ENCODE peak calls at places on chromosome 17, in six cellular contexts. One of them, this sample, is unnamed.

GRCh38 chr17:40516581-40517285 is 15.3 kb upstream of the TNS4 start:
- DNase-seq in AG10803: peak
- DNase-seq in heart left ventricle: peak
- DNase-seq in AG08395: peak
- DNase-seq in stimulated activated CD4-positive, alpha-beta T cell treated with anti-CD3 and anti-CD28 coated beads, Interleukin-2, amount 100 ng/mL, for 48 hours: peak
- DNase-seq in SW480: peak
- DNase-seq in this sample: peak

GRCh38 chr17:43381621-43382020 is 17.2 kb upstream of the ARL4D start:
- DNase-seq in AG10803: no peak
- DNase-seq in heart left ventricle: no peak
- DNase-seq in AG08395: no peak
- DNase-seq in stimulated activated CD4-positive, alpha-beta T cell treated with anti-CD3 and anti-CD28 coated beads, Interleukin-2, amount 100 ng/mL, for 48 hours: no peak
- DNase-seq in SW480: no peak
- DNase-seq in this sample: no peak

GRCh38 chr17:1872976-1873375 is 43.2 kb downstream of the RPA1 start:
- DNase-seq in AG10803: no peak
- DNase-seq in heart left ventricle: no peak
- DNase-seq in AG08395: no peak
- DNase-seq in stimulated activated CD4-positive, alpha-beta T cell treated with anti-CD3 and anti-CD28 coated beads, Interleukin-2, amount 100 ng/mL, for 48 hours: no peak
- DNase-seq in SW480: no peak
- DNase-seq in this sample: no peak

GRCh38 chr17:74123350-74123749 is 80.1 kb upstream of the RPL38 start:
- DNase-seq in AG10803: peak
- DNase-seq in heart left ventricle: no peak
- DNase-seq in AG08395: peak
- DNase-seq in stimulated activated CD4-positive, alpha-beta T cell treated with anti-CD3 and anti-CD28 coated beads, Interleukin-2, amount 100 ng/mL, for 48 hours: no peak
- DNase-seq in SW480: peak
- DNase-seq in this sample: no peak

GRCh38 chr17:62614142-62614541 is 13.3 kb upstream of the MRC2 start:
- DNase-seq in AG10803: peak
- DNase-seq in heart left ventricle: no peak
- DNase-seq in AG08395: peak
- DNase-seq in stimulated activated CD4-positive, alpha-beta T cell treated with anti-CD3 and anti-CD28 coated beads, Interleukin-2, amount 100 ng/mL, for 48 hours: no peak
- DNase-seq in SW480: no peak
- DNase-seq in this sample: peak

GRCh38 chr17:47714773-47715396 is 18.2 kb upstream of the TBX21 start:
- DNase-seq in AG10803: no peak
- DNase-seq in heart left ventricle: no peak
- DNase-seq in AG08395: no peak
- DNase-seq in stimulated activated CD4-positive, alpha-beta T cell treated with anti-CD3 and anti-CD28 coated beads, Interleukin-2, amount 100 ng/mL, for 48 hours: no peak
- DNase-seq in SW480: no peak
- DNase-seq in this sample: no peak

GRCh38 chr17:1829189-1829578 is 518 bp downstream of the SMYD4 start:
- DNase-seq in AG10803: no peak
- DNase-seq in heart left ventricle: no peak
- DNase-seq in AG08395: peak
- DNase-seq in stimulated activated CD4-positive, alpha-beta T cell treated with anti-CD3 and anti-CD28 coated beads, Interleukin-2, amount 100 ng/mL, for 48 hours: no peak
- DNase-seq in SW480: peak
- DNase-seq in this sample: peak

GRCh38 chr17:65564793-65565192 is 3.3 kb upstream of the AXIN2 start:
- DNase-seq in AG10803: no peak
- DNase-seq in heart left ventricle: peak
- DNase-seq in AG08395: no peak
- DNase-seq in stimulated activated CD4-positive, alpha-beta T cell treated with anti-CD3 and anti-CD28 coated beads, Interleukin-2, amount 100 ng/mL, for 48 hours: no peak
- DNase-seq in SW480: peak
- DNase-seq in this sample: no peak

GRCh38 chr17:80216473-80217456 is 3.4 kb downstream of the SGSH start:
- DNase-seq in AG10803: no peak
- DNase-seq in heart left ventricle: no peak
- DNase-seq in AG08395: no peak
- DNase-seq in stimulated activated CD4-positive, alpha-beta T cell treated with anti-CD3 and anti-CD28 coated beads, Interleukin-2, amount 100 ng/mL, for 48 hours: no peak
- DNase-seq in SW480: no peak
- DNase-seq in this sample: no peak

GRCh38 chr17:49917771-49918170 is 51.2 kb upstream of the DLX4 start:
- DNase-seq in AG10803: no peak
- DNase-seq in heart left ventricle: no peak
- DNase-seq in AG08395: no peak
- DNase-seq in stimulated activated CD4-positive, alpha-beta T cell treated with anti-CD3 and anti-CD28 coated beads, Interleukin-2, amount 100 ng/mL, for 48 hours: no peak
- DNase-seq in SW480: no peak
- DNase-seq in this sample: no peak

GRCh38 chr17:49952209-49952911 is 16.6 kb upstream of the DLX4 start:
- DNase-seq in AG10803: peak
- DNase-seq in heart left ventricle: peak
- DNase-seq in AG08395: peak
- DNase-seq in stimulated activated CD4-positive, alpha-beta T cell treated with anti-CD3 and anti-CD28 coated beads, Interleukin-2, amount 100 ng/mL, for 48 hours: peak
- DNase-seq in SW480: peak
- DNase-seq in this sample: peak

GRCh38 chr17:41308251-41308917 is 725 bp downstream of the KRTAP16-1 start:
- DNase-seq in AG10803: peak
- DNase-seq in heart left ventricle: peak
- DNase-seq in AG08395: peak
- DNase-seq in stimulated activated CD4-positive, alpha-beta T cell treated with anti-CD3 and anti-CD28 coated beads, Interleukin-2, amount 100 ng/mL, for 48 hours: peak
- DNase-seq in SW480: peak
- DNase-seq in this sample: no peak

GRCh38 chr17:65733314-65733713 is 171.9 kb upstream of the AXIN2 start:
- DNase-seq in AG10803: no peak
- DNase-seq in heart left ventricle: no peak
- DNase-seq in AG08395: no peak
- DNase-seq in stimulated activated CD4-positive, alpha-beta T cell treated with anti-CD3 and anti-CD28 coated beads, Interleukin-2, amount 100 ng/mL, for 48 hours: no peak
- DNase-seq in SW480: no peak
- DNase-seq in this sample: no peak

This sample was measured in EL.